ENCODE peak calls at places on chromosomes 4 and X, in six cellular contexts. X is HCT116, E is body of pancreas, J is aorta, L is A549, S is pancreas. P is an unnamed sample. For H3K4me1, the result is how much of the 10 kb centered on the place peaks cover.

GRCh38 chr4:55018521-55018920 is 106.9 kb downstream of the KDR start:
- DNase-seq in J (no peak), X (no peak), E (no peak), S (no peak), L (no peak), P (no peak)

GRCh38 chrX:47751670-47752069 is 85.0 kb upstream of the ZNF81 start:
- DNase-seq in S (peak), X (peak), J (no peak), L (no peak), E (peak), P (peak)

GRCh38 chrX:64977051-64977450 is 801 bp upstream of the ZC4H2 start:
- DNase-seq in X (no peak), J (no peak), L (no peak), S (no peak), E (no peak), P (no peak)

GRCh38 chr4:9938933-9939332 is 82.4 kb downstream of the SLC2A9 start:
- DNase-seq in S (no peak), E (no peak), J (peak), L (no peak), X (no peak), P (no peak)

GRCh38 chr4:139943277-139943676 is 210.7 kb downstream of the MAML3 start:
- DNase-seq in L (no peak), J (no peak), S (no peak), E (no peak), X (no peak), P (no peak)

GRCh38 chr4:88522702-88523324 is 763 bp downstream of the PYURF start:
- DNase-seq in J (peak), X (no peak), S (peak), L (peak), E (peak), P (no peak)

GRCh38 chr4:646460-646859 is 21.1 kb downstream of the PDE6B start:
- DNase-seq in X (no peak), S (no peak), L (no peak), J (peak), E (no peak), P (no peak)

GRCh38 chr4:21986312-21986711 is 37.7 kb upstream of the KCNIP4 start:
- DNase-seq in J (no peak), E (no peak), S (no peak), X (no peak), L (no peak), P (no peak)

GRCh38 chrX:115449742-115450141 is 111.2 kb upstream of the PLS3 start:
- DNase-seq in X (no peak), S (peak), E (peak), L (no peak), J (peak), P (no peak)

GRCh38 chrX:133606990-133607389 is 191.7 kb upstream of the GPC4 start:
- DNase-seq in S (no peak), E (no peak), X (no peak), J (no peak), L (no peak), P (no peak)

GRCh38 chrX:69429339-69430014 is 74.6 kb upstream of the NALF2 start:
- DNase-seq in X (no peak), S (no peak), L (no peak), J (no peak), E (no peak), P (no peak)

GRCh38 chr4:5158391-5158770 is 107.1 kb downstream of the STK32B start:
- DNase-seq in E (no peak), S (no peak), X (no peak), J (no peak), L (peak), P (no peak)

GRCh38 chrX:19840899-19841648 is 46.3 kb downstream of the SH3KBP1 start:
- DNase-seq in J (no peak), S (no peak), E (no peak), L (no peak), X (no peak), P (no peak)

GRCh38 chr4:109185548-109185947 is 116.9 kb downstream of the COL25A1 start:
- DNase-seq in J (no peak), S (no peak), L (no peak), X (no peak), E (no peak), P (no peak)

GRCh38 chr4:151294833-151295496 is 18.0 kb downstream of the PRSS48 start:
- DNase-seq in X (no peak), S (no peak), E (no peak), L (no peak), J (no peak), P (no peak)

GRCh38 chr4:176498857-176499256 is 179.1 kb downstream of the SPCS3 start:
- DNase-seq in L (no peak), S (no peak), X (no peak), E (no peak), J (no peak), P (no peak)

GRCh38 chr4:65007841-65008439 is 598.7 kb upstream of the TECRL start:
- DNase-seq in J (no peak), L (peak), E (peak), S (no peak), X (peak), P (no peak)

GRCh38 chr4:89356086-89356485 is 48.5 kb upstream of the GPRIN3 start:
- DNase-seq in S (no peak), J (no peak), L (no peak), X (no peak), E (no peak), P (no peak)

GRCh38 chr4:65968873-65969272 is 298.6 kb upstream of the EPHA5 start:
- DNase-seq in J (no peak), E (no peak), S (no peak), X (no peak), L (no peak), P (no peak)

GRCh38 chrX:43655961-43656494 is at the start of gene MAOA:
- DNase-seq in E (peak), X (no peak), L (peak), J (peak), S (peak), P (no peak)

GRCh38 chrX:118116308-118117068 is at the start of gene KLHL13:
- DNase-seq in L (peak), X (no peak), J (peak), E (peak), S (peak), P (peak)

GRCh38 chrX:118764122-118764521 is 36.7 kb downstream of the IL13RA1 start:
- DNase-seq in E (no peak), L (no peak), J (no peak), S (no peak), X (no peak), P (no peak)

GRCh38 chr4:186536285-186536684 is 19.1 kb downstream of the MTNR1A start:
- DNase-seq in J (no peak), S (no peak), E (no peak), L (no peak), X (peak), P (no peak)

GRCh38 chr4:39526810-39527295 is 386 bp downstream of the UGDH start:
- DNase-seq in J (no peak), L (no peak), S (no peak), X (no peak), E (no peak), P (peak)

GRCh38 chrX:30643313-30643821 is 9.9 kb upstream of the GK start:
- DNase-seq in X (no peak), E (no peak), J (no peak), S (no peak), L (no peak), P (no peak)

DNA sequence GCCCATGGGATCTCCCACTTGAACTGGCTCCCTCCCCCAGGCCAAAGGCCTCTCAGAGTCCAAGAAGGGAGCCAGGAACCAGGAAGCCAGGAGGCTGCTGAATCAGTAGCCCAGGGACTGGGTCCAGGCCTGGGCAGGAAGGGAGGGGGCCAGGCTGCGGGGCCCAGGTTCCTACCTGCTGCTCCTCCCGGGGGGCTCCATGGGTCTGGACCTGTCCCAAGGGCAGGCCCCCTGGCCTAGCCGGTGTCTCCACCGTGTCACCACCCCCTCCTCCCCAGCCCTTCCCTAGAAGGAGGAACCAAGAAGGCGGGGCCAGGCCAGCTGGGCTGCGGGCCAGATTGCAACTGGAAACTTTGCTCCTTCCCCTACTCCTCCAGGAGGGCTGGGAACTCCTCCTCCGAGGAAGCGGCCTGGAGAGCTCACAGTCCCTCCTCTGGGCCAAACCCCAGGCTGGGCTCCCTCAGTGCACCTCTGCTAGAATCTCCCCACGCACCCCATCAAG is at the start of gene IQSEC2:
- DNase-seq in E (peak), S (peak), J (peak), X (peak), L (peak), P (no peak)
- H3K4me3 ChIP-seq in E (no peak), S (no peak), J (peak), X (peak), L (peak), P (no peak)

DNA sequence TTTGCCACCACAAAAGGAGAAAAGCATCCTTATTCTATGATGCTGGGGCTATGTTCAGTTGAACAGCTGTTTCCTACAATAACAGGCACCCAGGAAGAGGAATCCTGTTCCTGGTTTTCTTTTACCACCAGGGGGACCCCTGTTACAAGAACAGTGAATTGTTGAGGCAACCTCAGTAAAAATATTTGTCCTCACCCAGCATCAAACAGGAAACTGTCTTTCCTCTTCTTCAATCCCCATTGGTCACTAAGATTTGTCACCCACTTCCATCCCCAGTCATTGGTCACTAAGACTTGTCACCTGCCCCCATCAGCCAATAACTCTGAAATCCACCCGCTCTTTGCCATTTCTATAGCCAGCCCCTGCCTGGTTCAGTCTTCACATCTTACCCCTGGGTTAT is 143.5 kb upstream of the GALNT7 start:
- DNase-seq in E (peak), J (no peak), L (peak), S (peak), X (peak), P (no peak)
- H3K27ac ChIP-seq in E (no peak), J (no peak), L (no peak), S (no peak), X (no peak), P (no peak)

DNA sequence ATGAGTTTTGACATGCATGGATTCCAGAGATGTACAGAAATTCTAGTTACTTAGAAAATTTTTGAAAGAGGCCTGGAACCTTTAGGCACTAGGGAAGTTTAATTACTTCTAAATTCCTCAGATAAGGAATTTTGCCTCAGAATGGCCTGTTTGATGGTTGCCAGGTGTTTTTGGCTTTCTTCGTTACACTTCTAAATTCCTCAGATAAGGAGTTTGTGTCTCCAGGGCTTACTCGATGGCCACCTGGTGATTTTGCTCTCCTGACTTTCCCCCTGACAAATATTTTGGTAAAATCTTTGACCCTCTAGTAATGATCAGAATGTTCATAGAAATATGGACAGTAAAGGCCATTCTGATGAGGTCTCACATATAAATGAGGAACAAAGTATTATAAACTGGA is 64.3 kb downstream of the BEX3 start:
- DNase-seq in J (no peak), S (no peak), X (no peak), E (no peak), L (no peak), P (no peak)
- H3K4me1 ChIP-seq in J (under half), S (under half), X (under half), E (under half), L (under half), P (under half)

DNA sequence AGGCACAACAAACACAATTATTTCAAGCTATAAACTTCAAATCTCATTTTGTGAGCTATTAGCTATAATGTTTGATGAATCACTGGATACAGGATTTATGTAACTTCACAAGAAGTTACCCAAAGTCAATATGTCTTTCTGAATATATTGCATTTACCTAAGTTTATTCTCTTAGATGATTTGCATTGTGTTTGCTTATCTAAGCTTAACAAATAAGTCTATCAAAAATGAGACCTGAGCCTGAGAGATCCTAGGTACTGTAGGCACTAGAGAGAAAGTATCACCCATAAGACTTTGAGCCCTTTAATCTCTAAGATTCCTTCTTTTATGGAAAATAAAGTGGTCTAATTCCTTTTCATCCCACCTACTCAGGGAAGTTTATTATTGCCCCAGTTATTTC is 178.2 kb downstream of the NAF1 start:
- DNase-seq in E (no peak), S (no peak), J (no peak), X (no peak), L (no peak), P (no peak)
- H3K4me3 ChIP-seq in E (no peak), S (no peak), J (no peak), X (no peak), L (no peak), P (no peak)

GRCh38 chrX:103405009-103405333 is 28.6 kb downstream of the BEX3 start:
- DNase-seq in L (no peak), E (no peak), S (no peak), J (no peak), X (no peak), P (no peak)

GRCh38 chrX:103407776-103408175 is 31.4 kb downstream of the BEX3 start:
- DNase-seq in J (no peak), S (no peak), L (no peak), X (no peak), E (no peak), P (no peak)

GRCh38 chrX:103406256-103406655 is 29.9 kb downstream of the BEX3 start:
- DNase-seq in J (no peak), E (no peak), L (no peak), X (no peak), S (no peak), P (no peak)

GRCh38 chrX:103400931-103401330 is 24.6 kb downstream of the BEX3 start:
- DNase-seq in S (no peak), J (no peak), L (no peak), X (no peak), E (no peak), P (no peak)

GRCh38 chrX:103404225-103405008 is 28.1 kb downstream of the BEX3 start:
- DNase-seq in X (peak), S (peak), J (peak), L (peak), E (peak), P (peak)
- H3K27ac ChIP-seq in X (no peak), S (no peak), J (peak), L (peak), E (no peak), P (peak)

GRCh38 chr4:2259541-2260267 is 2.2 kb downstream of the MXD4 start:
- DNase-seq in E (peak), J (peak), L (no peak), X (no peak), S (peak), P (no peak)
- H3K4me1 ChIP-seq in E (half or more), J (under half), L (under half), X (under half), S (under half), P (under half)

GRCh38 chr4:153113838-153114105 is 90.5 kb upstream of the TRIM2 start:
- DNase-seq in E (no peak), S (no peak), X (no peak), L (no peak), J (no peak), P (no peak)

GRCh38 chr4:153116101-153116680 is 88.1 kb upstream of the TRIM2 start:
- DNase-seq in S (no peak), J (no peak), L (no peak), X (no peak), E (no peak), P (no peak)

GRCh38 chr4:153113061-153113837 is 91.0 kb upstream of the TRIM2 start:
- DNase-seq in E (no peak), J (no peak), S (no peak), L (no peak), X (no peak), P (no peak)

GRCh38 chr4:153115322-153116100 is 88.7 kb upstream of the TRIM2 start:
- DNase-seq in S (no peak), J (peak), E (no peak), L (peak), X (peak), P (peak)

DNA sequence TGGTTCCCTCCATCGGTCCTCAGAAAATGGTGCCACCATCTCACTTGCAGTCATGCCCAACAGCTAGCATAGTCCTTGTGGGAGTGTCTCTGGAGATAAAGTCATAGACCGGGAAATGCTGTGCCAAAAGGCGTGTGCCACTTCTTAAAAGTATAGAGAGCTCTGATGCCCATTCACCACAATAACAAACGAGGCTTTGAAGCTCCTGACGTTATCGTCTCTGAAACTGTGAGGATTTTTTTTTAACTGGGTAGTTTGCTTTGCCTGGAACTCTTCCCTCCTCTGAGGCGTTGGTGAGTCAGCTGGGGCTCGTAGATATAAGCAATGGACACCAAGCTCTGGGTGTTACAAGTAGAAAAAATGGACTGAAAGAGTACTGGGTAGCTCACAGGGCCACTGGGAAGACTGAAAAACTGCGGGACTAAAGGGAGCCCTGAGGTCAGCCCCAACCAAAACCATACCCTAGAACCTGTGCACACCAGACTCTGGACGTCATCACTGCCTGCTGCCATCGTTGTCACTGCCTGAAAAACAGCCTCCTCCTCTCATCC is 89.4 kb upstream of the TRIM2 start:
- DNase-seq in J (no peak), E (no peak), S (no peak), X (peak), L (no peak), P (peak)
- H3K4me3 ChIP-seq in J (no peak), E (no peak), S (no peak), X (peak), L (peak), P (peak)

GRCh38 chrX:12679522-12679921 is 111.7 kb upstream of the PRPS2 start:
- DNase-seq in S (no peak), J (no peak), E (no peak), L (no peak), X (no peak), P (no peak)

GRCh38 chrX:12685541-12685940 is 105.7 kb upstream of the PRPS2 start:
- DNase-seq in S (no peak), J (no peak), E (no peak), X (no peak), L (no peak), P (no peak)

GRCh38 chrX:12686324-12686723 is 104.9 kb upstream of the PRPS2 start:
- DNase-seq in L (no peak), S (no peak), E (peak), X (no peak), J (no peak), P (no peak)

GRCh38 chrX:12681047-12681446 is 110.2 kb upstream of the PRPS2 start:
- DNase-seq in S (no peak), X (no peak), E (no peak), J (no peak), L (no peak), P (no peak)
- H3K27ac ChIP-seq in S (no peak), X (no peak), E (no peak), J (no peak), L (no peak), P (no peak)

P was measured in CD8-positive, alpha-beta T cell.